ENCODE peak calls at places on chromosomes 2 and 18, in nine cellular contexts. One of them, this sample, is unnamed.

GRCh38 chr2:181949047-181949446 is 36.6 kb upstream of the PPP1R1C start:
- DNase-seq in fibroblast of the conjunctiva: no peak
- DNase-seq in AG04450: no peak
- DNase-seq in kidney glomerular epithelial cell: no peak
- DNase-seq in ascending aorta: no peak
- DNase-seq in mammary epithelial cell: peak
- DNase-seq in NCI-H524: no peak
- DNase-seq in A172: peak
- DNase-seq in HCT116: peak
- DNase-seq in this sample: peak

GRCh38 chr2:239193426-239193825 is 207.4 kb downstream of the HDAC4 start:
- DNase-seq in A172: no peak
- DNase-seq in mammary epithelial cell: no peak
- DNase-seq in HCT116: no peak
- DNase-seq in ascending aorta: peak
- DNase-seq in AG04450: no peak
- DNase-seq in kidney glomerular epithelial cell: no peak
- DNase-seq in NCI-H524: no peak
- DNase-seq in fibroblast of the conjunctiva: no peak
- DNase-seq in this sample: no peak

GRCh38 chr18:63505566-63506335 is 29.0 kb downstream of the SERPINB5 start:
- DNase-seq in HCT116: peak
- DNase-seq in mammary epithelial cell: peak
- DNase-seq in NCI-H524: peak
- DNase-seq in kidney glomerular epithelial cell: no peak
- DNase-seq in ascending aorta: no peak
- DNase-seq in AG04450: no peak
- DNase-seq in A172: peak
- DNase-seq in fibroblast of the conjunctiva: no peak
- DNase-seq in this sample: no peak

GRCh38 chr2:207113403-207113802 is 52.3 kb downstream of the KLF7 start:
- DNase-seq in A172: no peak
- DNase-seq in mammary epithelial cell: no peak
- DNase-seq in kidney glomerular epithelial cell: no peak
- DNase-seq in NCI-H524: peak
- DNase-seq in HCT116: no peak
- DNase-seq in fibroblast of the conjunctiva: no peak
- DNase-seq in ascending aorta: no peak
- DNase-seq in AG04450: no peak
- DNase-seq in this sample: no peak

GRCh38 chr18:23250893-23251656 is 115.8 kb downstream of the CABLES1 start:
- DNase-seq in AG04450: no peak
- DNase-seq in HCT116: no peak
- DNase-seq in ascending aorta: peak
- DNase-seq in A172: no peak
- DNase-seq in fibroblast of the conjunctiva: no peak
- DNase-seq in NCI-H524: no peak
- DNase-seq in kidney glomerular epithelial cell: no peak
- DNase-seq in mammary epithelial cell: no peak
- DNase-seq in this sample: no peak

GRCh38 chr2:118837621-118838020 is 9.8 kb downstream of the EN1 start:
- DNase-seq in HCT116: no peak
- DNase-seq in NCI-H524: no peak
- DNase-seq in fibroblast of the conjunctiva: no peak
- DNase-seq in kidney glomerular epithelial cell: no peak
- DNase-seq in ascending aorta: no peak
- DNase-seq in AG04450: no peak
- DNase-seq in mammary epithelial cell: no peak
- DNase-seq in A172: no peak
- DNase-seq in this sample: no peak

GRCh38 chr2:231521-232185 is 32.2 kb downstream of the SH3YL1 start:
- DNase-seq in kidney glomerular epithelial cell: no peak
- DNase-seq in fibroblast of the conjunctiva: no peak
- DNase-seq in AG04450: no peak
- DNase-seq in mammary epithelial cell: no peak
- DNase-seq in HCT116: no peak
- DNase-seq in A172: no peak
- DNase-seq in NCI-H524: no peak
- DNase-seq in ascending aorta: no peak
- DNase-seq in this sample: no peak

GRCh38 chr2:126671488-126671887 is 15.5 kb downstream of the GYPC start:
- DNase-seq in NCI-H524: no peak
- DNase-seq in mammary epithelial cell: no peak
- DNase-seq in A172: no peak
- DNase-seq in AG04450: no peak
- DNase-seq in kidney glomerular epithelial cell: no peak
- DNase-seq in HCT116: no peak
- DNase-seq in ascending aorta: no peak
- DNase-seq in fibroblast of the conjunctiva: no peak
- DNase-seq in this sample: no peak

GRCh38 chr18:30748541-30748940 is 294.0 kb downstream of the DSC3 start:
- DNase-seq in kidney glomerular epithelial cell: no peak
- DNase-seq in A172: no peak
- DNase-seq in ascending aorta: no peak
- DNase-seq in NCI-H524: no peak
- DNase-seq in mammary epithelial cell: no peak
- DNase-seq in AG04450: no peak
- DNase-seq in fibroblast of the conjunctiva: no peak
- DNase-seq in HCT116: no peak
- DNase-seq in this sample: no peak

GRCh38 chr2:149686136-149686535 is 98.6 kb upstream of the MMADHC start:
- DNase-seq in ascending aorta: no peak
- DNase-seq in A172: no peak
- DNase-seq in AG04450: no peak
- DNase-seq in kidney glomerular epithelial cell: no peak
- DNase-seq in fibroblast of the conjunctiva: no peak
- DNase-seq in NCI-H524: no peak
- DNase-seq in mammary epithelial cell: no peak
- DNase-seq in HCT116: no peak
- DNase-seq in this sample: no peak

GRCh38 chr18:50107468-50107867 is 87.5 kb downstream of the MYO5B start:
- DNase-seq in HCT116: no peak
- DNase-seq in NCI-H524: no peak
- DNase-seq in A172: no peak
- DNase-seq in ascending aorta: no peak
- DNase-seq in kidney glomerular epithelial cell: no peak
- DNase-seq in fibroblast of the conjunctiva: no peak
- DNase-seq in AG04450: no peak
- DNase-seq in mammary epithelial cell: no peak
- DNase-seq in this sample: no peak

GRCh38 chr2:45178854-45179253 is 169.6 kb upstream of the SIX2 start:
- DNase-seq in AG04450: no peak
- DNase-seq in mammary epithelial cell: no peak
- DNase-seq in fibroblast of the conjunctiva: no peak
- DNase-seq in kidney glomerular epithelial cell: no peak
- DNase-seq in ascending aorta: no peak
- DNase-seq in HCT116: no peak
- DNase-seq in NCI-H524: no peak
- DNase-seq in A172: peak
- DNase-seq in this sample: no peak

GRCh38 chr2:99285521-99285920 is 15.5 kb downstream of the LYG1 start:
- DNase-seq in fibroblast of the conjunctiva: no peak
- DNase-seq in HCT116: no peak
- DNase-seq in kidney glomerular epithelial cell: no peak
- DNase-seq in ascending aorta: no peak
- DNase-seq in AG04450: no peak
- DNase-seq in mammary epithelial cell: peak
- DNase-seq in A172: peak
- DNase-seq in NCI-H524: no peak
- DNase-seq in this sample: peak

GRCh38 chr2:132469095-132469494 is 52.5 kb downstream of the GPR39 start:
- DNase-seq in mammary epithelial cell: no peak
- DNase-seq in NCI-H524: no peak
- DNase-seq in HCT116: no peak
- DNase-seq in fibroblast of the conjunctiva: no peak
- DNase-seq in kidney glomerular epithelial cell: no peak
- DNase-seq in ascending aorta: no peak
- DNase-seq in AG04450: no peak
- DNase-seq in A172: no peak
- DNase-seq in this sample: no peak

GRCh38 chr2:19860022-19860421 is 41.8 kb downstream of the TTC32 start:
- DNase-seq in kidney glomerular epithelial cell: no peak
- DNase-seq in fibroblast of the conjunctiva: no peak
- DNase-seq in AG04450: peak
- DNase-seq in HCT116: no peak
- DNase-seq in NCI-H524: no peak
- DNase-seq in mammary epithelial cell: peak
- DNase-seq in A172: peak
- DNase-seq in ascending aorta: peak
- DNase-seq in this sample: peak

GRCh38 chr18:48889115-48889941 is 61.4 kb downstream of the SMAD7 start:
- DNase-seq in HCT116: no peak
- DNase-seq in AG04450: no peak
- DNase-seq in NCI-H524: no peak
- DNase-seq in mammary epithelial cell: no peak
- DNase-seq in kidney glomerular epithelial cell: no peak
- DNase-seq in ascending aorta: peak
- DNase-seq in A172: no peak
- DNase-seq in fibroblast of the conjunctiva: no peak
- DNase-seq in this sample: no peak

GRCh38 chr2:13821255-13821880 is 811.1 kb upstream of the LRATD1 start:
- DNase-seq in mammary epithelial cell: peak
- DNase-seq in AG04450: peak
- DNase-seq in A172: peak
- DNase-seq in fibroblast of the conjunctiva: peak
- DNase-seq in ascending aorta: no peak
- DNase-seq in kidney glomerular epithelial cell: no peak
- DNase-seq in HCT116: no peak
- DNase-seq in NCI-H524: no peak
- DNase-seq in this sample: peak

GRCh38 chr2:157349949-157350510 is 24.4 kb upstream of the ERMN start:
- DNase-seq in HCT116: no peak
- DNase-seq in mammary epithelial cell: no peak
- DNase-seq in kidney glomerular epithelial cell: no peak
- DNase-seq in NCI-H524: no peak
- DNase-seq in AG04450: no peak
- DNase-seq in fibroblast of the conjunctiva: no peak
- DNase-seq in ascending aorta: no peak
- DNase-seq in A172: no peak
- DNase-seq in this sample: no peak

GRCh38 chr18:80191907-80192652 is 55.2 kb downstream of the PARD6G start:
- DNase-seq in ascending aorta: no peak
- DNase-seq in NCI-H524: no peak
- DNase-seq in kidney glomerular epithelial cell: no peak
- DNase-seq in HCT116: no peak
- DNase-seq in A172: no peak
- DNase-seq in AG04450: no peak
- DNase-seq in mammary epithelial cell: no peak
- DNase-seq in fibroblast of the conjunctiva: no peak
- DNase-seq in this sample: no peak

GRCh38 chr2:109402180-109402579 is 211.6 kb downstream of the SEPTIN10 start:
- DNase-seq in mammary epithelial cell: no peak
- DNase-seq in NCI-H524: no peak
- DNase-seq in ascending aorta: no peak
- DNase-seq in A172: peak
- DNase-seq in AG04450: no peak
- DNase-seq in kidney glomerular epithelial cell: peak
- DNase-seq in HCT116: no peak
- DNase-seq in fibroblast of the conjunctiva: no peak
- DNase-seq in this sample: no peak

This sample was measured in foreskin keratinocyte.